ENCODE peak calls at places on chromosome 18, in seven cellular contexts. N is psoas muscle, S is PC-9, H is sigmoid colon, A is cardiac muscle cell, B is BE2C, O is heart left ventricle. T is an unnamed sample.

GRCh38 chr18:59623456-59624383 is 73.5 kb downstream of the CCBE1 start:
- DNase-seq in N (no peak), S (no peak), H (no peak), A (peak; percentile 84), B (no peak), O (no peak), T (no peak)

GRCh38 chr18:55856191-55856590 is 268.2 kb upstream of the TCF4 start:
- DNase-seq in N (no peak), S (peak; percentile 98), H (no peak), A (peak; percentile 66), B (no peak), O (no peak), T (peak; percentile 94)

GRCh38 chr18:46434629-46435028 is 222.4 kb downstream of the LOXHD1 start:
- DNase-seq in N (no peak), S (no peak), H (no peak), A (no peak), B (no peak), O (no peak), T (no peak)

GRCh38 chr18:48813833-48814489 is 136.8 kb downstream of the SMAD7 start:
- DNase-seq in N (peak; percentile 28), S (no peak), H (peak; percentile 48), A (peak; percentile 12), B (no peak), O (no peak), T (no peak)

GRCh38 chr18:74683573-74683972 is 85.9 kb downstream of the ZNF407 start:
- DNase-seq in N (no peak), S (no peak), H (no peak), A (no peak), B (no peak), O (no peak), T (no peak)

GRCh38 chr18:23228102-23229051 is 93.1 kb downstream of the CABLES1 start:
- DNase-seq in N (no peak), S (no peak), H (no peak), A (no peak), B (no peak), O (no peak), T (no peak)

GRCh38 chr18:14976736-14977430 is 228.9 kb downstream of the ANKRD30B start:
- DNase-seq in N (no peak), S (peak; percentile 46), H (no peak), A (no peak), B (no peak), O (no peak), T (no peak)

GRCh38 chr18:62963522-62963921 is 248.2 kb downstream of the PHLPP1 start:
- DNase-seq in N (no peak), S (no peak), H (no peak), A (no peak), B (no peak), O (no peak), T (no peak)

GRCh38 chr18:76134631-76135030 is 360.4 kb downstream of the ZNF516 start:
- DNase-seq in N (no peak), S (no peak), H (no peak), A (no peak), B (no peak), O (no peak), T (no peak)

GRCh38 chr18:35692866-35693265 is 111.3 kb downstream of the GALNT1 start:
- DNase-seq in N (no peak), S (no peak), H (no peak), A (no peak), B (no peak), O (no peak), T (no peak)

GRCh38 chr18:54734059-54734458 is 94.2 kb upstream of the RAB27B start:
- DNase-seq in N (no peak), S (no peak), H (no peak), A (peak; percentile 90), B (no peak), O (no peak), T (peak; percentile 57)

GRCh38 chr18:51666717-51667320 is 469.3 kb upstream of the MEX3C start:
- DNase-seq in N (peak; percentile 49), S (no peak), H (peak; percentile 68), A (peak; percentile 78), B (peak; percentile 70), O (peak; percentile 44), T (no peak)

GRCh38 chr18:35143615-35144596 is 96.9 kb upstream of the ZNF397 start:
- DNase-seq in N (peak; percentile 65), S (no peak), H (peak; percentile 78), A (peak; percentile 72), B (peak; percentile 51), O (peak; percentile 56), T (no peak)

GRCh38 chr18:37548679-37549289 is 16.8 kb downstream of the CELF4 start:
- DNase-seq in N (no peak), S (no peak), H (no peak), A (no peak), B (peak; percentile 36), O (no peak), T (no peak)

GRCh38 chr18:46250084-46250811 is 146.1 kb downstream of the HAUS1 start:
- DNase-seq in N (no peak), S (peak; percentile 98), H (no peak), A (peak; percentile 92), B (no peak), O (no peak), T (peak; percentile 97)

GRCh38 chr18:69484699-69485396 is 84.2 kb downstream of the DOK6 start:
- DNase-seq in N (no peak), S (no peak), H (no peak), A (peak; percentile 49), B (no peak), O (no peak), T (peak; percentile 2)

GRCh38 chr18:75131455-75132000 is 77.4 kb downstream of the PTGR3 start:
- DNase-seq in N (no peak), S (no peak), H (no peak), A (no peak), B (no peak), O (no peak), T (no peak)

DNA sequence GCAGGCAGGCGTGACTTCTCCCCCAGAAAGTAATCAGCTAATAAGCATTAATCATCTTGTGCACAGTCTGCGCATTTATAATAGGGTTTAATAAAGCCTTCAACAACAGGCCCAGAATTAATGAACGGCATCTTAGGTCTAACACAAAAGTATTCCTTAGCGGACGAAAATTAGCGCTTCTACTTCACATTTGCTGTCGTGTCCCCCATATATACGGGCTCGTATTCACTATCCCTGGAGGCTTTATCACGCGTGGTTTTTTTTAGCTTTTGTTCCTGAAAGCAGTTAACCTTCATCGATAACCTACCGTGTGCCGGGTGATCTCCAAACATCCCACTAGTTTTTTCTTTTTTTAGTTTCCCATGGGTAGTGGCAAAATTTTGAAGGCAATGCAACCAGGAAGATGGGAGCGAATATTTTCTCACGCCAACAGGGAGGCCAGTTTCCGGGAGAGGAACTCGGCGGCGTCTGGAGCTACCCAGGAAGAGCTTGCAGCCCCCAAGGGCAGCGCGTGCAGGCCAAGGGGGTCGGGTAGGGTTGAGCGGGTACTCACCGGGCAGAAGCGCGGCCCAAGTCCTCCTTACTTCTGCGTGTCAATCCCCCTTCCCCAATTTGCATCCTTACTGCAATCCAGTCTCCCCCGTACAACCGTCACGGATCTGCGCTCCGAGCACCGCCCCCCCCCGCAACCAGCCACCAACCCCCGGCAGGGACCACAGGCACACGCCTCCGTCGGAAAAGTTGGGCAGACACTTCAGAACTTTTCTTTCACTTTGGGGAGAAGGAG is 1.5 kb downstream of the ATP8B1 start:
- DNase-seq in N (no peak), S (peak; percentile 50), H (no peak), A (no peak), B (no peak), O (no peak), T (no peak)
- H3K4me3 ChIP-seq in N (peak overlapping the region; percentile 75), S (peak overlapping the region; percentile 100), H (peak overlapping the region; percentile 70), A (peak overlapping the region; percentile 53), B (no peak overlapping the region), O (peak overlapping the region; percentile 95), T (peak overlapping the region; percentile 78)

GRCh38 chr18:21857871-21858270 is 117.3 kb downstream of the MIB1 start:
- DNase-seq in N (no peak), S (no peak), H (no peak), A (no peak), B (no peak), O (no peak), T (no peak)
- H3K36me3 ChIP-seq in N (no peaks in the 10 kb centered on the region), S (peaks cover 3% of the 10 kb centered on the region), H (peaks cover 6% of the 10 kb centered on the region), A (peaks cover 37% of the 10 kb centered on the region), B (no peaks in the 10 kb centered on the region), O (no peaks in the 10 kb centered on the region), T (peaks cover 2% of the 10 kb centered on the region)

GRCh38 chr18:500556-501405 is at the start of gene COLEC12:
- DNase-seq in N (peak; percentile 60), S (no peak), H (peak; percentile 66), A (peak; percentile 61), B (no peak), O (peak; percentile 47), T (no peak)

GRCh38 chr18:500230-500555 is 308 bp downstream of the COLEC12 start:
- DNase-seq in N (no peak), S (no peak), H (peak; percentile 62), A (peak; percentile 63), B (no peak), O (peak; percentile 36), T (no peak)

GRCh38 chr18:498901-499300 is 1.6 kb downstream of the COLEC12 start:
- DNase-seq in N (no peak), S (no peak), H (no peak), A (no peak), B (no peak), O (no peak), T (no peak)

GRCh38 chr18:499351-500229 is 911 bp downstream of the COLEC12 start:
- DNase-seq in N (no peak), S (no peak), H (peak; percentile 65), A (peak; percentile 82), B (peak; percentile 28), O (no peak), T (peak; percentile 52)

DNA sequence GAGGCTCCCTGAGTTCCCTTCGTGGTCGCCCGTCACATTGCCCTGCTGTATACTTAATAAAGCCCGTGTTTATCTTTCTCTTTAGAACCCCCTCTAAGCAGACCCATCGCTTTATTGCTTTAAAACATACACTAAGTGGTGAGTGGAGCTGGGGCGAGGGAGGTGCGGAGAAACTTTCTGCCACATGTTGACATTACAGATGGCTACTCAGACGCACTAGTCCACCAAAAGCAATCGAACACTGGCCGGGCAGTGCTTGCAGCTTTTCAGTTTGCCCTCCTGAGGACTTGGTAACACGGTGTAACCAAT is 859 bp upstream of the COLEC12 start:
- DNase-seq in N (no peak), S (no peak), H (no peak), A (no peak), B (no peak), O (no peak), T (no peak)
- H3K4me3 ChIP-seq in N (no peak overlapping the region), S (no peak overlapping the region), H (no peak overlapping the region), A (peak overlapping the region; percentile 97), B (no peak overlapping the region), O (no peak overlapping the region), T (no peak overlapping the region)

GRCh38 chr18:13244135-13244534 is 25.6 kb downstream of the LDLRAD4 start:
- DNase-seq in N (no peak), S (no peak), H (no peak), A (no peak), B (no peak), O (no peak), T (no peak)

GRCh38 chr18:13246121-13246520 is 27.6 kb downstream of the LDLRAD4 start:
- DNase-seq in N (no peak), S (no peak), H (no peak), A (no peak), B (no peak), O (no peak), T (no peak)

GRCh38 chr18:13246591-13246990 is 28.0 kb downstream of the LDLRAD4 start:
- DNase-seq in N (no peak), S (no peak), H (no peak), A (no peak), B (no peak), O (no peak), T (no peak)

GRCh38 chr18:13247506-13247905 is 28.9 kb downstream of the LDLRAD4 start:
- DNase-seq in N (no peak), S (no peak), H (peak; percentile 39), A (no peak), B (no peak), O (no peak), T (no peak)

GRCh38 chr18:13245481-13246000 is 27.0 kb downstream of the LDLRAD4 start:
- DNase-seq in N (no peak), S (no peak), H (no peak), A (no peak), B (no peak), O (no peak), T (no peak)
- H3K36me3 ChIP-seq in N (no peaks in the 10 kb centered on the region), S (no peaks in the 10 kb centered on the region), H (peaks cover 3% of the 10 kb centered on the region), A (no peaks in the 10 kb centered on the region), B (no peaks in the 10 kb centered on the region), O (no peaks in the 10 kb centered on the region), T (no peaks in the 10 kb centered on the region)